ENCODE peak calls at places on chromosomes 13 and 19, in five cellular contexts. I is nephron progenitor cell; Z is AG08395; W is MV-4-11; U is stimulated activated CD8-positive, alpha-beta memory T cell treated with anti-CD3 and anti-CD28 coated beads, Interleukin-12 subunit alpha, Interleukin-12 subunit beta, amount 100 ng/mL, for 4 hours. G is an unnamed sample.

GRCh38 chr19:6774821-6775707 is 2.6 kb downstream of the VAV1 start:
- DNase-seq in I (no peak), Z (no peak), W (peak), U (no peak), G (no peak)

GRCh38 chr19:45899919-45900589 is 2.4 kb downstream of the MYPOP start:
- DNase-seq in W (no peak), U (no peak), Z (no peak), I (no peak), G (no peak)

GRCh38 chr19:35987571-35987896 is 7.5 kb upstream of the SDHAF1 start:
- DNase-seq in Z (no peak), W (peak), U (no peak), I (no peak), G (no peak)

GRCh38 chr13:33611016-33611805 is 206.7 kb upstream of the RFC3 start:
- DNase-seq in W (no peak), I (peak), Z (no peak), U (no peak), G (no peak)

GRCh38 chr13:31945202-31945978 is 86.2 kb upstream of the FRY start:
- DNase-seq in W (peak), I (peak), U (no peak), Z (peak), G (no peak)

GRCh38 chr13:21717817-21718216 is 46.9 kb downstream of the FGF9 start:
- DNase-seq in U (no peak), I (no peak), W (no peak), Z (peak), G (no peak)

GRCh38 chr13:30520571-30520970 is 54.8 kb upstream of the HMGB1 start:
- DNase-seq in Z (peak), U (no peak), W (no peak), I (no peak), G (no peak)

GRCh38 chr13:32911506-32911905 is 104.7 kb upstream of the KL start:
- DNase-seq in I (peak), U (no peak), Z (peak), W (peak), G (no peak)

GRCh38 chr13:40974460-40975407 is 44.4 kb downstream of the ELF1 start:
- DNase-seq in Z (peak), W (peak), I (peak), U (no peak), G (no peak)

GRCh38 chr13:44431150-44431549 is 57.5 kb downstream of the SERP2 start:
- DNase-seq in W (no peak), U (no peak), I (no peak), Z (no peak), G (no peak)

GRCh38 chr19:4456566-4456842 is 1.1 kb downstream of the UBXN6 start:
- DNase-seq in W (peak), Z (peak), I (peak), U (no peak), G (no peak)

GRCh38 chr13:85586422-85586831 is 212.8 kb downstream of the SLITRK6 start:
- DNase-seq in Z (no peak), U (no peak), W (no peak), I (no peak), G (no peak)

GRCh38 chr19:49216076-49216475 is 58.5 kb downstream of the TRPM4 start:
- DNase-seq in Z (peak), U (no peak), I (no peak), W (no peak), G (no peak)

GRCh38 chr19:33982706-33983105 is 186.0 kb downstream of the KCTD15 start:
- DNase-seq in I (no peak), Z (no peak), U (no peak), W (no peak), G (no peak)

GRCh38 chr13:102911336-102911735 is 65.5 kb downstream of the ERCC5 start:
- DNase-seq in Z (no peak), W (no peak), I (no peak), U (no peak), G (no peak)

GRCh38 chr19:33520844-33521479 is 629 bp downstream of the PEPD start:
- DNase-seq in I (no peak), U (no peak), Z (no peak), W (no peak), G (no peak)

GRCh38 chr19:53882391-53883050 is 524 bp downstream of the PRKCG start:
- DNase-seq in U (no peak), I (no peak), W (no peak), Z (no peak), G (no peak)

GRCh38 chr13:112446347-112446861 is 70.2 kb downstream of the SPACA7 start:
- DNase-seq in U (no peak), W (no peak), I (no peak), Z (no peak), G (no peak)

GRCh38 chr13:86581711-86582110 is 782.5 kb upstream of the SLITRK6 start:
- DNase-seq in U (no peak), Z (no peak), I (no peak), W (no peak), G (no peak)

GRCh38 chr19:5434970-5435641 is 20.1 kb upstream of the ZNRF4 start:
- DNase-seq in W (no peak), I (no peak), U (peak), Z (peak), G (no peak)

G was measured in T-helper 9 cell.